ENCODE peak calls at places on chromosome 21, in nine cellular contexts. V is tibial artery, B is fibroblast of pulmonary artery, J is astrocyte, Z is AG04450, F is nephron progenitor cell, W is AG09309, D is adrenal gland, Q is cardiac fibroblast. I is an unnamed sample.

GRCh38 chr21:29265690-29266479 is 32.8 kb upstream of the BACH1 start:
- DNase-seq in B (no peak), F (no peak), Z (no peak), J (no peak), W (no peak), D (no peak), Q (no peak), V (no peak), I (peak)

GRCh38 chr21:42389449-42389835 is 6.4 kb downstream of the TMPRSS3 start:
- DNase-seq in F (no peak), Q (no peak), W (no peak), Z (no peak), D (no peak), B (no peak), J (no peak), V (no peak), I (no peak)

GRCh38 chr21:42317826-42318746 is 2.9 kb upstream of the TFF3 start:
- DNase-seq in J (no peak), Q (no peak), B (no peak), D (no peak), V (no peak), F (no peak), Z (no peak), W (no peak), I (no peak)

GRCh38 chr21:39696620-39697019 is 48.4 kb upstream of the IGSF5 start:
- DNase-seq in V (no peak), F (no peak), W (no peak), Z (no peak), D (peak), B (no peak), J (peak), Q (no peak), I (no peak)

GRCh38 chr21:25925064-25925463 is 190.3 kb downstream of the GABPA start:
- DNase-seq in F (no peak), W (no peak), Q (no peak), J (no peak), V (no peak), D (no peak), B (no peak), Z (no peak), I (no peak)

GRCh38 chr21:41208946-41209345 is 41.0 kb downstream of the BACE2 start:
- DNase-seq in W (no peak), B (no peak), D (no peak), Q (no peak), Z (no peak), F (no peak), J (no peak), V (peak), I (no peak)

GRCh38 chr21:26719750-26720149 is 125.5 kb downstream of the ADAMTS1 start:
- DNase-seq in W (no peak), V (no peak), Z (no peak), J (no peak), F (no peak), D (no peak), B (no peak), Q (no peak), I (no peak)

GRCh38 chr21:14862794-14863720 is 201.7 kb downstream of the NRIP1 start:
- DNase-seq in D (no peak), W (no peak), B (peak), Z (no peak), V (no peak), J (no peak), F (peak), Q (peak), I (no peak)

GRCh38 chr21:15397258-15397657 is 332.5 kb upstream of the NRIP1 start:
- DNase-seq in D (no peak), B (no peak), V (no peak), Q (no peak), F (no peak), Z (no peak), W (no peak), J (no peak), I (no peak)

GRCh38 chr21:41817228-41817627 is 50.4 kb upstream of the RIPK4 start:
- DNase-seq in V (peak), Z (peak), F (peak), B (peak), J (peak), Q (peak), D (peak), W (peak), I (peak)

GRCh38 chr21:32463367-32463766 is 50.9 kb downstream of the EVA1C start:
- DNase-seq in W (peak), D (peak), Z (no peak), V (peak), F (no peak), B (peak), Q (peak), J (peak), I (peak)

GRCh38 chr21:23401278-23401677 is 2206.0 kb downstream of the MRPL39 start:
- DNase-seq in W (no peak), F (no peak), D (no peak), V (no peak), Q (peak), Z (no peak), J (no peak), B (peak), I (no peak)

GRCh38 chr21:15221799-15222386 is 157.1 kb upstream of the NRIP1 start:
- DNase-seq in Z (peak), B (peak), Q (peak), V (no peak), F (peak), J (peak), W (no peak), D (peak), I (peak)

GRCh38 chr21:15653710-15654109 is 76.1 kb upstream of the USP25 start:
- DNase-seq in F (no peak), J (no peak), V (no peak), W (no peak), D (no peak), Z (no peak), Q (no peak), B (no peak), I (no peak)

GRCh38 chr21:16569679-16570078 is 839.9 kb downstream of the USP25 start:
- DNase-seq in D (no peak), W (no peak), B (no peak), F (no peak), Z (no peak), Q (no peak), J (peak), V (no peak), I (peak)

GRCh38 chr21:15054089-15054488 is 10.7 kb downstream of the NRIP1 start:
- DNase-seq in J (no peak), Q (no peak), Z (no peak), W (no peak), V (no peak), B (no peak), D (peak), F (no peak), I (no peak)

GRCh38 chr21:31030367-31031106 is 7.7 kb downstream of the KRTAP19-8 start:
- DNase-seq in J (no peak), Z (no peak), B (no peak), Q (no peak), D (no peak), F (no peak), V (no peak), W (no peak), I (no peak)

GRCh38 chr21:25273945-25274344 is 333.3 kb downstream of the MRPL39 start:
- DNase-seq in J (no peak), Q (no peak), W (no peak), B (no peak), F (no peak), D (no peak), Z (no peak), V (no peak), I (no peak)

GRCh38 chr21:15729346-15729673 is 472 bp upstream of the USP25 start:
- DNase-seq in F (no peak), B (no peak), J (peak), V (no peak), Q (no peak), W (no peak), D (no peak), Z (no peak), I (no peak)

GRCh38 chr21:41170442-41170841 is 2.5 kb downstream of the BACE2 start:
- DNase-seq in J (no peak), V (peak), B (peak), F (peak), W (no peak), Z (no peak), Q (peak), D (no peak), I (no peak)

GRCh38 chr21:31418355-31419001 is 74.4 kb upstream of the TIAM1 start:
- DNase-seq in Q (no peak), W (no peak), V (no peak), J (no peak), F (no peak), Z (no peak), B (no peak), D (no peak), I (no peak)

GRCh38 chr21:17802568-17802967 is 16.6 kb downstream of the C21orf91 start:
- DNase-seq in Z (peak), W (no peak), D (no peak), F (no peak), B (peak), V (no peak), Q (peak), J (peak), I (peak)

GRCh38 chr21:42652527-42653491 is 612 bp upstream of the PDE9A start:
- DNase-seq in W (no peak), B (peak), F (peak), Z (no peak), Q (peak), D (peak), V (peak), J (no peak), I (no peak)

GRCh38 chr21:39363607-39364555 is 15.0 kb upstream of the HMGN1 start:
- DNase-seq in F (no peak), Z (no peak), J (no peak), D (no peak), V (no peak), B (no peak), W (no peak), Q (no peak), I (no peak)

GRCh38 chr21:41529769-41530168 is 21.8 kb upstream of the TMPRSS2 start:
- DNase-seq in Q (no peak), W (no peak), B (no peak), D (no peak), J (no peak), V (no peak), Z (no peak), F (no peak), I (no peak)

GRCh38 chr21:16082038-16082816 is 352.4 kb downstream of the USP25 start:
- DNase-seq in D (no peak), Z (no peak), V (no peak), W (no peak), F (no peak), J (no peak), Q (peak), B (peak), I (no peak)

GRCh38 chr21:41025057-41025390 is 142.9 kb upstream of the BACE2 start:
- DNase-seq in V (no peak), B (no peak), W (no peak), F (no peak), J (no peak), Q (no peak), D (no peak), Z (no peak), I (no peak)

GRCh38 chr21:42125571-42126544 is 54.7 kb downstream of the UMODL1 start:
- DNase-seq in B (peak), D (no peak), J (peak), V (no peak), Q (peak), F (no peak), Z (peak), W (no peak), I (peak)

GRCh38 chr21:29295066-29295650 is 3.6 kb upstream of the BACH1 start:
- DNase-seq in Q (no peak), Z (no peak), J (no peak), V (no peak), D (no peak), B (no peak), F (no peak), W (no peak), I (no peak)

DNA sequence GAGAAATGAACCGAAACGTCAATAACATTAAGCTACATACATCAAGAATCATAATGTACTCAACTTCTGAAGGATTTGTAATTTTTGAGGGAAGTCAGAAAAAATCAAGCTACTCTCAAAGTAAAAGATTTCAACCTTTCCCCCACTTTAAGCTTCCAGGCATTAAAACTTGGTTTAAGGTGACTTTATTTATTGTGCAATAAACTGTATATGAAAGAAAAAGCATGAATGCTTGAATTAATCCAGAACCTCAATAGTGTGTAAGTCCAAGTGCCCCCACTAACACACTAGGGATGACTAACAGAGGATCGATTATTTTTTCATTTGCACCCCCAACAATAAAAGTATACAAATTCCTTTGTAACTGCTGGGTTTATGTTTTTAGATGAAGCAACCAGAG is 10.9 kb downstream of the GART start:
- DNase-seq in D (no peak), J (no peak), F (no peak), V (no peak), B (no peak), Z (no peak), W (no peak), Q (no peak), I (no peak)
- TF ChIP-seq CTCF in D (no peak), J (no peak), F (no peak), V (no peak), B (no peak), Z (no peak), W (no peak), Q (no peak), I (no peak)

GRCh38 chr21:37873655-37874054 is 42.6 kb downstream of the KCNJ6 start:
- DNase-seq in D (no peak), B (peak), V (no peak), W (no peak), F (no peak), Z (no peak), Q (peak), J (no peak), I (no peak)
- TF ChIP-seq CTCF in D (no peak), B (peak), V (no peak), W (peak), F (no peak), Z (peak), Q (peak), J (peak), I (peak)

DNA sequence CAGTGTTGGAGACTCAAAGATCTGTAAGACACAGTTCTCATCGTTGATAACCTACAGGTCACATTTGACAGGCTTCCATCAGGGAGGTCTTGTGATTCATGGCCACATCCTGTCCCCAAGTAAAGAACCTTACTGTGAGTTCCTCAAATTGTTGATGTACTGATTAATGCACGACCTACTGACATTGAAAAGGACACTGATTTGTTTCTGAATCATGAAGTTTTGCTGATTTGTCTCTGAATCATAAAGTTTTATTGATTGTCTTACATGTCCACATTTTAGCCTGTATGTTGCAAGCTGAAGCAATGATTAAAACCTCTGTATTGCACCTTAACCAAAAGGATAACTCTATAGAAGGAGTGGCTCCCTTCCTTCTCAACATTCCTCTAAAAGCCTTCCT is 476.3 kb upstream of the RUNX1 start:
- DNase-seq in J (no peak), V (no peak), B (no peak), Q (no peak), D (no peak), W (no peak), F (no peak), Z (no peak), I (peak)
- TF ChIP-seq CTCF in J (no peak), V (no peak), B (no peak), Q (no peak), D (no peak), W (no peak), F (no peak), Z (no peak), I (no peak)

GRCh38 chr21:44051462-44051941 is 39.4 kb downstream of the TRAPPC10 start:
- DNase-seq in Q (peak), Z (peak), B (peak), V (no peak), F (no peak), D (peak), J (peak), W (no peak), I (peak)
- TF ChIP-seq CTCF in Q (no peak), Z (no peak), B (no peak), V (no peak), F (no peak), D (no peak), J (no peak), W (no peak), I (no peak)

DNA sequence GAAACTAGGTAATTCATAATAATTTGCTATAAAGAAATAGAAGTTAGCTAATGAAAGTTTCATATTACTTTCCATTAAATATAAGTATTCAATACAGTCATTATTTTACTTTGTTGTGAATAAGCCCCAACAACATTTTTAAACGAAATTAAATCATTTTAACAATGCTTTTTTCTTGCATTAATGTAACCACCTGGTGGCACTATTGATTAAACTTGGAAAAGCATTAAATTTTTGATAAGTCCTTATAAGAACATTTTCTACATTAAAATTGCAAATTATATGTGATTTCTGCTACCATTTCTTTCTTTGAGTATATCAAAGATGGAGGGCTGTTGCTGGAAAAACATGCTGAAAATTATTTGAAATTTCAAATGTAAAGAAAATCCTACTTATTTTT is 918.8 kb upstream of the TMPRSS15 start:
- DNase-seq in Q (peak), V (no peak), Z (no peak), D (no peak), W (no peak), J (no peak), F (no peak), B (peak), I (no peak)
- TF ChIP-seq CTCF in Q (no peak), V (no peak), Z (no peak), D (no peak), W (no peak), J (no peak), F (no peak), B (no peak), I (no peak)

GRCh38 chr21:43777953-43778352 is 1.8 kb upstream of the CSTB start:
- DNase-seq in V (no peak), B (no peak), Z (no peak), J (no peak), F (no peak), Q (no peak), W (no peak), D (no peak), I (no peak)

GRCh38 chr21:43775190-43775589 is 918 bp downstream of the CSTB start:
- DNase-seq in W (no peak), Z (no peak), F (no peak), Q (no peak), B (no peak), D (no peak), J (no peak), V (no peak), I (no peak)

GRCh38 chr21:43775795-43776430 is at the start of gene CSTB:
- DNase-seq in J (peak), F (peak), W (no peak), B (peak), D (peak), Z (no peak), V (peak), Q (peak), I (no peak)

GRCh38 chr21:43779660-43780059 is 3.6 kb upstream of the CSTB start:
- DNase-seq in Z (no peak), F (no peak), W (no peak), J (no peak), V (no peak), B (no peak), D (no peak), Q (no peak), I (no peak)

GRCh38 chr21:43778469-43779335 is 2.6 kb upstream of the CSTB start:
- DNase-seq in W (no peak), F (no peak), J (no peak), B (no peak), D (no peak), V (no peak), Q (no peak), Z (no peak), I (no peak)
- TF ChIP-seq CTCF in W (no peak), F (no peak), J (no peak), B (no peak), D (no peak), V (no peak), Q (no peak), Z (no peak), I (no peak)

DNA sequence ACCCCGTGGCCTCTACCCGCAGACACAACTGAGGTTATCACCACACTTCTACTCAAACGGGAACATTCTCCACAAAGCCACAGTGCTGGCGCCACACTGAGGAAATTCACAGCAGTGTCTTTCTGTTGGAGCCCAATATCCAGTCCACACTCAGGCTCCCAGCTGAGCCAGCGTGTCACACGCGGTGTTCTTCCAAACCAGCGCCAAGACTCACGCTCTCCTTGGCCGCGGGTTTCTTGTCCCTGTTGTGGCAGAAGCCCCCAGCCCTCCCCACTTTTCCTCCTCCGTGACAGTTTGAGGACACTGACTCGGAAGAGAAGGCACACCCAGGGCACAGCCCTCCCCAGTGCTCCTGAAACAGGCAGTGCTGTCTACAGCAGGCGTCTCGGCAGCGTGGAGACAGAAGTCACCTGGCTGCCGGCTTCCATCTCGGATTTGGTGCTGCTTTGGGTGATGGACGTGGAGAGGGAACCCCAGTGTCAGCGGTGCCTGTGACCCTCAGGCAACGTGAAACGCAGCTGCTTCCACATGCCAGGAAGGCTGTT is 35.4 kb upstream of the AGPAT3 start:
- DNase-seq in D (no peak), B (no peak), Z (no peak), F (no peak), W (no peak), Q (no peak), J (no peak), V (no peak), I (no peak)
- TF ChIP-seq CTCF in D (no peak), B (no peak), Z (no peak), F (no peak), W (no peak), Q (peak), J (no peak), V (no peak), I (peak)

DNA sequence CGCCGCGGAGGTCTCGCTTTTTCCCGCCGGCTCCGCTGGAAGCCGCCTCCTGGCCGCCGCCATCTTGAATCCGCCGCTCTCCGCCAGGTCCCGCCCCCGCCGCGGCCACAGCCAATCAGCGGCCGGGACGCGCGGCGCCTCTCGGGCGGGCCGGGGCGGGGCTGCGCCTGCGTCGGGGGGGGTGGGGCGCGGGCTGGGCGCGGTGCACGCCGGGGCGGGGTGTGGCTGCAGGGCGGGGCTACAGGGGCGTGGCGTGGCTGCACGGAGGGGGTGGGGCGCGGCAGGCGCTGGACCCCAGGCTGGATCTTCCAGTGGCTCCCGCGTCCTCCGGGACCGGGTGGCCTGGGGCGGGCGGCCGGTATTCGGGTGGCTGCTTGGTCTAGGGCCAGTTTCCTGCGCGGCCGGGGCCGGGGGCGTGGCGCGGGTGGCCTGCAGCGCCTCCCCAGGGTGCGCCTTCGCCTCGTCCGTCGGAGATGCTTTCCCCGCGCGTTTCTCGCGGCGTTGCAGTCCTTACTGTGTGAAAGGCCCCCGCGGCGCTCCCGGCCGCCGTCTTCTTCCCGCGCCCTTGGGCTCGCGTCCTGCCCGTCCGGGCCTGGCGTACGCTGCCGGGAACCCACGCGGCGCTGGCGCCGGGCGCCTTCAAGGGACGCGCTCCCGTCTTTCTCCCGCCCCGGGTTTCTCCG is 575 bp downstream of the PCNT start:
- DNase-seq in B (peak), Q (peak), F (peak), W (peak), D (peak), J (peak), V (peak), Z (peak), I (peak)
- TF ChIP-seq CTCF in B (no peak), Q (no peak), F (no peak), W (peak), D (no peak), J (no peak), V (no peak), Z (peak), I (no peak)

GRCh38 chr21:20971296-20971921 is 26.8 kb upstream of the NCAM2 start:
- DNase-seq in W (no peak), V (no peak), B (peak), D (peak), F (peak), Z (peak), J (peak), Q (peak), I (peak)
- TF ChIP-seq CTCF in W (no peak), V (peak), B (peak), D (peak), F (peak), Z (peak), J (peak), Q (peak), I (peak)